ENCODE peak calls at places on chromosomes 16 and 17, in five cellular contexts. A is AG09309, N is astrocyte of the cerebellum, H is GM06990, F is mammary epithelial cell. I is an unnamed sample.

GRCh38 chr16:86982912-86983311 is 334.3 kb downstream of the C16orf95 start:
- DNase-seq in A (no peak), N (no peak), H (no peak), F (no peak), I (no peak)

GRCh38 chr17:38578229-38578628 is 27.5 kb downstream of the SRCIN1 start:
- DNase-seq in A (no peak), N (no peak), H (no peak), F (no peak), I (no peak)

GRCh38 chr16:14101415-14101814 is 30.3 kb downstream of the MRTFB start:
- DNase-seq in A (no peak), N (no peak), H (no peak), F (no peak), I (no peak)

GRCh38 chr16:79071424-79071823 is 529.1 kb downstream of the MAF start:
- DNase-seq in A (no peak), N (no peak), H (no peak), F (peak; percentile 25), I (no peak)

GRCh38 chr17:21463779-21464407 is 87.7 kb downstream of the KCNJ12 start:
- DNase-seq in A (no peak), N (no peak), H (no peak), F (no peak), I (no peak)

GRCh38 chr17:77145635-77146632 is 5.2 kb downstream of the SEC14L1 start:
- DNase-seq in A (no peak), N (peak; percentile 74), H (peak; percentile 72), F (no peak), I (no peak)

GRCh38 chr17:45019177-45019711 is 32.2 kb downstream of the DCAKD start:
- DNase-seq in A (no peak), N (no peak), H (peak; percentile 60), F (no peak), I (no peak)

GRCh38 chr17:73719588-73720071 is 75.4 kb upstream of the SDK2 start:
- DNase-seq in A (no peak), N (no peak), H (no peak), F (no peak), I (no peak)

GRCh38 chr17:67518881-67519280 is 141.8 kb downstream of the PITPNC1 start:
- DNase-seq in A (peak; percentile 76), N (no peak), H (no peak), F (no peak), I (no peak)

GRCh38 chr16:73365010-73365409 is 317.1 kb upstream of the ZFHX3 start:
- DNase-seq in A (no peak), N (no peak), H (no peak), F (no peak), I (no peak)

GRCh38 chr17:82932146-82933005 is 92.6 kb upstream of the ZNF750 start:
- DNase-seq in A (no peak), N (no peak), H (no peak), F (no peak), I (no peak)

GRCh38 chr16:57764006-57764340 is 28.4 kb downstream of the KATNB1 start:
- DNase-seq in A (no peak), N (no peak), H (no peak), F (no peak), I (no peak)

GRCh38 chr17:62713096-62713870 is 85.8 kb downstream of the MRC2 start:
- DNase-seq in A (no peak), N (no peak), H (no peak), F (no peak), I (no peak)

GRCh38 chr17:64781394-64781793 is 119.3 kb upstream of the SMURF2 start:
- DNase-seq in A (no peak), N (no peak), H (no peak), F (peak; percentile 42), I (no peak)

GRCh38 chr16:86145669-86146068 is 246.7 kb downstream of the IRF8 start:
- DNase-seq in A (no peak), N (no peak), H (no peak), F (no peak), I (no peak)

GRCh38 chr17:71681427-71682173 is 439.2 kb upstream of the SOX9 start:
- DNase-seq in A (no peak), N (no peak), H (no peak), F (no peak), I (no peak)

GRCh38 chr17:15466131-15466530 is 1.3 kb downstream of the CDRT4 start:
- DNase-seq in A (no peak), N (no peak), H (no peak), F (no peak), I (no peak)

GRCh38 chr16:88685156-88686061 is 898 bp downstream of the SNAI3 start:
- DNase-seq in A (no peak), N (no peak), H (peak; percentile 74), F (peak; percentile 25), I (no peak)

GRCh38 chr16:86298166-86299131 is 211.9 kb upstream of the FOXF1 start:
- DNase-seq in A (no peak), N (no peak), H (no peak), F (no peak), I (no peak)

GRCh38 chr16:71894229-71894920 is 956 bp upstream of the IST1 start:
- DNase-seq in A (no peak), N (peak; percentile 27), H (peak; percentile 50), F (peak; percentile 73), I (no peak)

GRCh38 chr17:29073520-29073919 is 30.6 kb downstream of the PIPOX start:
- DNase-seq in A (no peak), N (no peak), H (no peak), F (no peak), I (no peak)

GRCh38 chr16:12250578-12250977 is 274.0 kb downstream of the SNX29 start:
- DNase-seq in A (no peak), N (no peak), H (no peak), F (no peak), I (no peak)

DNA sequence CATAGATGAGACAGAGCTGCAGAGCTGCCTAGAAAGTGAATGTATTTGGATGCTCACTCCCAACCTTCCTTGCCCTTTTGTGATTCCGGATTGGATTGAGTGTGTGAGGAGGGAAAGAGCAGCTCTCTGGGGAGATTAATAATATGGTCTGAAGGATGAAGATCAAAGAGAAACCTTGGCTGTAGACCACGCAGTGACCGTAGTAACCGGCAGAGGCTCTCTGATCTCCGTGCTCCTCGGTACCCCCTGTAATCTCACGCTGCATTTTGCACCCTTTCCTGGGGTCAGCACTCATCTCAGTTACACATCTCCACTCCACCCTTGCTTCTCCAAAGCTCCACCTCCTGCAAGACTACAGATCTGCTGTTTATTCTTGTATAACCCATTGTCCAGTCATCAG is 14.1 kb downstream of the TMEM100 start:
- DNase-seq in A (no peak), N (no peak), H (no peak), F (no peak), I (no peak)
- H3K4me3 ChIP-seq in A (no peak overlapping the region), N (no peak overlapping the region), H (no peak overlapping the region), F (no peak overlapping the region), I (no peak overlapping the region)

GRCh38 chr17:6894206-6894528 is 62.6 kb upstream of the TEKT1 start:
- DNase-seq in A (no peak), N (no peak), H (no peak), F (no peak), I (no peak)
- TF ChIP-seq CTCF in A (peak; percentile 28), N (peak; percentile 45), H (peak; percentile 42), F (peak; percentile 56), I (peak; percentile 42)

GRCh38 chr17:7445011-7445927 is at the start of gene CHRNB1:
- DNase-seq in A (no peak), N (no peak), H (no peak), F (no peak), I (no peak)
- H3K4me3 ChIP-seq in A (peak within 1 kb of the TSS; percentile 45), N (peak within 1 kb of the TSS; percentile 22), H (peak within 1 kb of the TSS; percentile 27), F (peak within 1 kb of the TSS; percentile 43), I (peak within 1 kb of the TSS; percentile 36)

GRCh38 chr16:2085669-2086068 is 37.9 kb downstream of the TSC2 start:
- DNase-seq in A (no peak), N (no peak), H (no peak), F (no peak), I (no peak)
- TF ChIP-seq CTCF in A (no peak), N (no peak), H (no peak), F (no peak), I (no peak)

GRCh38 chr17:79811888-79812205 is 15.0 kb upstream of the CBX8 start:
- DNase-seq in A (no peak), N (no peak), H (no peak), F (no peak), I (no peak)

GRCh38 chr17:79813826-79814623 is 17.1 kb upstream of the CBX8 start:
- DNase-seq in A (no peak), N (no peak), H (no peak), F (no peak), I (no peak)

GRCh38 chr17:79812206-79812968 is 15.5 kb upstream of the CBX8 start:
- DNase-seq in A (no peak), N (no peak), H (no peak), F (no peak), I (no peak)

GRCh38 chr17:79814624-79814965 is 17.7 kb upstream of the CBX8 start:
- DNase-seq in A (no peak), N (no peak), H (no peak), F (no peak), I (no peak)

DNA sequence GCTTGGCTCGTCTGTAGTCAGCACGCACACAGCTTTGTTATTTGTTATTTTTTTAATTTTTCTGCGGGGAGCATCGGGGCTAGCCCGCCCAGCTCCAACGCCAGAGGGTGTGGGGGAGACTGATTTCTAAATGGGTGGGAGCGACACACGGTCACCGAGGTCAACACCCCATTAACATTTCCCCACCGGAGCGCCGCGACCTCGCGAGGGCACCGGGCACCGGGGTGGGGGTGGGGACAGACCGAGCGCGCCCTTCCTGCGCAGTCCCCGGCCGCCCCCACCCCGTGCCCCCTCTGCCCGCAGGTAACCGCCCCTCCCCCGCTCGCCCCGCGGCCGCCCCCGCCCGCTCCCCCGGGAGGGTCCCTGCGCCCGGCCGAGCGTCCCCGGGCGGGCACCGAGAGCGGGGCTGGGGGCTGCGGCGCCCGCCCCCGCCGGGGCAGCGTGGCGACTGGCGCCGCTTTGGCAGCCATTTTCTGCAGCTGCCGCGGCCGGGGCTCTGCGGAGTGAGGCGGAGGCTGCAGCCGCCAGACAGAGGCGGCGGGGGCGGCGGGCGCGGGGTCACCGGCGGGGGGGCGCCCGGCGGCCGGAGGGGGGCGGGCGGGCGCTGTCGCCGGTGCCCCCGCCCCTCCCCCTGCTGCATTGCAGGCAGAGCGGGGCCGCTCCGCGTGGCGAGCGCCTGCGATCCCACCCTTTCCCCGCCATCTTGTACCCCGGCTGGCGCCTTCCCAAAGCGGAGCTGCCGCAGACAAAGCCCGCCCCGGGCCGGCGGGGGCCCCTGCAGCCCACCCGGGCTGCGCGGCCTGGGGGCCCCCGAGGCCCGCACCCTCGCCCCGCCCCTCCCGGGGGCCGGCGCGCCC is 16.3 kb upstream of the CBX8 start:
- DNase-seq in A (no peak), N (no peak), H (no peak), F (no peak), I (no peak)
- H3K4me3 ChIP-seq in A (peak overlapping the region; percentile 22), N (peak overlapping the region; percentile 30), H (peak overlapping the region; percentile 47), F (peak overlapping the region; percentile 27), I (peak overlapping the region; percentile 38)

I was measured in AG04449.